ENCODE peak calls at places on chromosomes 3 and 15, in seven cellular contexts. Y is fibroblast of pulmonary artery; P is cardiac muscle cell; R is stimulated activated CD4-positive, alpha-beta T cell treated with anti-CD3 and anti-CD28 coated beads, Interleukin-4, amount 100 ng/mL, for 1 hour; K is mucosa of descending colon; I is activated naive CD8-positive, alpha-beta T cell treated with anti-CD3 and anti-CD28 coated beads, Interleukin-2, amount 50 U/mL, for 16 hours; N is NCI-H774. J is an unnamed sample.

GRCh38 chr3:158330820-158331219 is 220.9 kb downstream of the RSRC1 start:
- DNase-seq in Y (peak), I (no peak), N (no peak), P (peak), K (no peak), R (no peak), J (no peak)

GRCh38 chr15:65937476-65937875 is 68.2 kb downstream of the RAB11A start:
- DNase-seq in K (peak), R (no peak), N (peak), P (no peak), Y (no peak), I (no peak), J (no peak)

GRCh38 chr3:183829466-183829865 is 4.1 kb upstream of the MAP6D1 start:
- DNase-seq in N (no peak), K (no peak), P (no peak), I (no peak), R (no peak), Y (no peak), J (no peak)

GRCh38 chr15:40847225-40847961 is 3.5 kb downstream of the SPINT1 start:
- DNase-seq in Y (peak), N (peak), R (no peak), K (peak), P (peak), I (no peak), J (peak)

GRCh38 chr15:27820232-27820631 is 278.9 kb downstream of the OCA2 start:
- DNase-seq in N (no peak), P (no peak), I (no peak), K (no peak), R (no peak), Y (peak), J (no peak)

GRCh38 chr3:51798561-51798960 is 19.5 kb upstream of the IQCF6 start:
- DNase-seq in R (no peak), P (no peak), K (no peak), I (no peak), Y (no peak), N (no peak), J (no peak)

GRCh38 chr3:45890405-45890804 is 4.1 kb downstream of the CCR9 start:
- DNase-seq in I (no peak), P (no peak), K (peak), R (no peak), Y (no peak), N (no peak), J (peak)

GRCh38 chr3:182979103-182979697 is 1.1 kb downstream of the DCUN1D1 start:
- DNase-seq in P (peak), R (no peak), K (peak), Y (no peak), I (no peak), N (peak), J (no peak)

GRCh38 chr3:24548278-24548677 is 53.6 kb upstream of the THRB start:
- DNase-seq in K (no peak), P (peak), N (peak), Y (no peak), R (no peak), I (no peak), J (no peak)

GRCh38 chr3:178684881-178685590 is 148.8 kb downstream of the KCNMB2 start:
- DNase-seq in N (no peak), K (peak), R (no peak), Y (no peak), I (no peak), P (no peak), J (no peak)

GRCh38 chr3:27596334-27596841 is 112.2 kb upstream of the SLC4A7 start:
- DNase-seq in I (no peak), P (peak), N (no peak), R (no peak), Y (peak), K (peak), J (peak)

J was measured in colonic mucosa.